ENCODE peak calls at places on chromosomes 13 and 19, in nine cellular contexts. One of them, this sample, is unnamed.

GRCh38 chr19:48770734-48771472 is 15.6 kb downstream of the FGF21 start:
- DNase-seq in adrenal gland: no peak
- DNase-seq in spleen: no peak
- DNase-seq in A549: no peak
- DNase-seq in K562: no peak
- DNase-seq in prostate gland: no peak
- DNase-seq in uterus: no peak
- DNase-seq in suprapubic skin: no peak
- DNase-seq in IMR-90: no peak
- DNase-seq in this sample: no peak

GRCh38 chr19:33677745-33678426 is 56.1 kb downstream of the CHST8 start:
- DNase-seq in adrenal gland: no peak
- DNase-seq in spleen: peak; percentile 27
- DNase-seq in A549: no peak
- DNase-seq in K562: peak; percentile 30
- DNase-seq in prostate gland: no peak
- DNase-seq in uterus: no peak
- DNase-seq in suprapubic skin: peak; percentile 38
- DNase-seq in IMR-90: no peak
- DNase-seq in this sample: no peak

GRCh38 chr13:81917829-81918228 is 1576.9 kb upstream of the SPRY2 start:
- DNase-seq in adrenal gland: no peak
- DNase-seq in spleen: no peak
- DNase-seq in A549: no peak
- DNase-seq in K562: no peak
- DNase-seq in prostate gland: no peak
- DNase-seq in uterus: no peak
- DNase-seq in suprapubic skin: no peak
- DNase-seq in IMR-90: no peak
- DNase-seq in this sample: no peak

GRCh38 chr13:36163809-36164308 is 32.7 kb upstream of the DCLK1 start:
- DNase-seq in adrenal gland: peak; percentile 16
- DNase-seq in spleen: no peak
- DNase-seq in A549: no peak
- DNase-seq in K562: no peak
- DNase-seq in prostate gland: no peak
- DNase-seq in uterus: peak; percentile 33
- DNase-seq in suprapubic skin: no peak
- DNase-seq in IMR-90: peak; percentile 87
- DNase-seq in this sample: no peak

GRCh38 chr19:3554254-3555083 is 2.9 kb downstream of the MFSD12 start:
- DNase-seq in adrenal gland: no peak
- DNase-seq in spleen: peak; percentile 77
- DNase-seq in A549: no peak
- DNase-seq in K562: no peak
- DNase-seq in prostate gland: no peak
- DNase-seq in uterus: no peak
- DNase-seq in suprapubic skin: no peak
- DNase-seq in IMR-90: no peak
- DNase-seq in this sample: no peak

GRCh38 chr19:40088299-40089047 is 2.3 kb downstream of the ZNF780A start:
- DNase-seq in adrenal gland: no peak
- DNase-seq in spleen: no peak
- DNase-seq in A549: no peak
- DNase-seq in K562: no peak
- DNase-seq in prostate gland: no peak
- DNase-seq in uterus: no peak
- DNase-seq in suprapubic skin: no peak
- DNase-seq in IMR-90: no peak
- DNase-seq in this sample: no peak

GRCh38 chr19:14006766-14007562 is 844 bp upstream of the RFX1 start:
- DNase-seq in adrenal gland: peak; percentile 85
- DNase-seq in spleen: peak; percentile 96
- DNase-seq in A549: peak; percentile 36
- DNase-seq in K562: peak; percentile 80
- DNase-seq in prostate gland: no peak
- DNase-seq in uterus: no peak
- DNase-seq in suprapubic skin: peak; percentile 95
- DNase-seq in IMR-90: no peak
- DNase-seq in this sample: peak; percentile 68

GRCh38 chr13:96810104-96810503 is 184.2 kb downstream of the OXGR1 start:
- DNase-seq in adrenal gland: no peak
- DNase-seq in spleen: no peak
- DNase-seq in A549: no peak
- DNase-seq in K562: no peak
- DNase-seq in prostate gland: no peak
- DNase-seq in uterus: no peak
- DNase-seq in suprapubic skin: no peak
- DNase-seq in IMR-90: no peak
- DNase-seq in this sample: no peak

GRCh38 chr13:28655566-28655965 is 3.4 kb upstream of the POMP start:
- DNase-seq in adrenal gland: no peak
- DNase-seq in spleen: no peak
- DNase-seq in A549: no peak
- DNase-seq in K562: no peak
- DNase-seq in prostate gland: no peak
- DNase-seq in uterus: no peak
- DNase-seq in suprapubic skin: no peak
- DNase-seq in IMR-90: peak; percentile 80
- DNase-seq in this sample: no peak

GRCh38 chr13:104779311-104779710 is 1713.1 kb upstream of the SLC10A2 start:
- DNase-seq in adrenal gland: no peak
- DNase-seq in spleen: no peak
- DNase-seq in A549: no peak
- DNase-seq in K562: no peak
- DNase-seq in prostate gland: no peak
- DNase-seq in uterus: no peak
- DNase-seq in suprapubic skin: no peak
- DNase-seq in IMR-90: peak; percentile 64
- DNase-seq in this sample: no peak

GRCh38 chr19:6215701-6216235 is 64.0 kb downstream of the MLLT1 start:
- DNase-seq in adrenal gland: peak; percentile 8
- DNase-seq in spleen: peak; percentile 61
- DNase-seq in A549: no peak
- DNase-seq in K562: no peak
- DNase-seq in prostate gland: no peak
- DNase-seq in uterus: peak; percentile 21
- DNase-seq in suprapubic skin: no peak
- DNase-seq in IMR-90: no peak
- DNase-seq in this sample: no peak

GRCh38 chr19:17867087-17867486 is 4.7 kb upstream of the SLC5A5 start:
- DNase-seq in adrenal gland: no peak
- DNase-seq in spleen: no peak
- DNase-seq in A549: no peak
- DNase-seq in K562: no peak
- DNase-seq in prostate gland: no peak
- DNase-seq in uterus: no peak
- DNase-seq in suprapubic skin: no peak
- DNase-seq in IMR-90: no peak
- DNase-seq in this sample: no peak

GRCh38 chr13:102779426-102780159 is 6.0 kb upstream of the TEX30 start:
- DNase-seq in adrenal gland: no peak
- DNase-seq in spleen: no peak
- DNase-seq in A549: no peak
- DNase-seq in K562: no peak
- DNase-seq in prostate gland: no peak
- DNase-seq in uterus: no peak
- DNase-seq in suprapubic skin: no peak
- DNase-seq in IMR-90: no peak
- DNase-seq in this sample: no peak

GRCh38 chr13:85666356-85666755 is 132.9 kb downstream of the SLITRK6 start:
- DNase-seq in adrenal gland: no peak
- DNase-seq in spleen: no peak
- DNase-seq in A549: no peak
- DNase-seq in K562: no peak
- DNase-seq in prostate gland: no peak
- DNase-seq in uterus: no peak
- DNase-seq in suprapubic skin: no peak
- DNase-seq in IMR-90: no peak
- DNase-seq in this sample: no peak

GRCh38 chr13:73189365-73189764 is 130.6 kb downstream of the KLF5 start:
- DNase-seq in adrenal gland: no peak
- DNase-seq in spleen: no peak
- DNase-seq in A549: no peak
- DNase-seq in K562: no peak
- DNase-seq in prostate gland: peak; percentile 56
- DNase-seq in uterus: no peak
- DNase-seq in suprapubic skin: no peak
- DNase-seq in IMR-90: no peak
- DNase-seq in this sample: no peak

GRCh38 chr13:55560331-55560730 is 1580.4 kb upstream of the PRR20A start:
- DNase-seq in adrenal gland: no peak
- DNase-seq in spleen: no peak
- DNase-seq in A549: no peak
- DNase-seq in K562: no peak
- DNase-seq in prostate gland: no peak
- DNase-seq in uterus: no peak
- DNase-seq in suprapubic skin: no peak
- DNase-seq in IMR-90: no peak
- DNase-seq in this sample: no peak

GRCh38 chr19:10742494-10742893 is 24.6 kb downstream of the DNM2 start:
- DNase-seq in adrenal gland: peak; percentile 61
- DNase-seq in spleen: no peak
- DNase-seq in A549: no peak
- DNase-seq in K562: no peak
- DNase-seq in prostate gland: no peak
- DNase-seq in uterus: no peak
- DNase-seq in suprapubic skin: no peak
- DNase-seq in IMR-90: no peak
- DNase-seq in this sample: no peak
- TF ChIP-seq POLR2A in adrenal gland: no peak
- TF ChIP-seq POLR2A in spleen: no peak
- TF ChIP-seq POLR2A in A549: no peak
- TF ChIP-seq POLR2A in K562: no peak
- TF ChIP-seq POLR2A in prostate gland: no peak
- TF ChIP-seq POLR2A in uterus: no peak
- TF ChIP-seq POLR2A in suprapubic skin: no peak
- TF ChIP-seq POLR2A in IMR-90: no peak
- TF ChIP-seq POLR2A in this sample: no peak

GRCh38 chr19:1237754-1238372 is at the start of gene CBARP:
- DNase-seq in adrenal gland: no peak
- DNase-seq in spleen: no peak
- DNase-seq in A549: no peak
- DNase-seq in K562: peak; percentile 79
- DNase-seq in prostate gland: peak; percentile 15
- DNase-seq in uterus: peak; percentile 44
- DNase-seq in suprapubic skin: no peak
- DNase-seq in IMR-90: no peak
- DNase-seq in this sample: no peak
- TF ChIP-seq POLR2A in adrenal gland: peak; percentile 45
- TF ChIP-seq POLR2A in spleen: no peak
- TF ChIP-seq POLR2A in A549: no peak
- TF ChIP-seq POLR2A in K562: no peak
- TF ChIP-seq POLR2A in prostate gland: no peak
- TF ChIP-seq POLR2A in uterus: no peak
- TF ChIP-seq POLR2A in suprapubic skin: no peak
- TF ChIP-seq POLR2A in IMR-90: peak; percentile 69
- TF ChIP-seq POLR2A in this sample: no peak

GRCh38 chr19:20565321-20566018 is at the start of gene ZNF737:
- DNase-seq in adrenal gland: peak; percentile 99
- DNase-seq in spleen: peak; percentile 93
- DNase-seq in A549: peak; percentile 0
- DNase-seq in K562: peak; percentile 6
- DNase-seq in prostate gland: peak; percentile 95
- DNase-seq in uterus: peak; percentile 96
- DNase-seq in suprapubic skin: peak; percentile 95
- DNase-seq in IMR-90: peak; percentile 91
- DNase-seq in this sample: peak; percentile 12
- TF ChIP-seq POLR2A in adrenal gland: peak; percentile 80
- TF ChIP-seq POLR2A in spleen: no peak
- TF ChIP-seq POLR2A in A549: no peak
- TF ChIP-seq POLR2A in K562: no peak
- TF ChIP-seq POLR2A in prostate gland: peak; percentile 51
- TF ChIP-seq POLR2A in uterus: peak; percentile 48
- TF ChIP-seq POLR2A in suprapubic skin: no peak
- TF ChIP-seq POLR2A in IMR-90: no peak
- TF ChIP-seq POLR2A in this sample: no peak

GRCh38 chr19:54448037-54448773 is 794 bp upstream of the LENG8 start:
- DNase-seq in adrenal gland: peak; percentile 73
- DNase-seq in spleen: peak; percentile 87
- DNase-seq in A549: peak; percentile 71
- DNase-seq in K562: peak; percentile 69
- DNase-seq in prostate gland: peak; percentile 34
- DNase-seq in uterus: peak; percentile 53
- DNase-seq in suprapubic skin: peak; percentile 85
- DNase-seq in IMR-90: peak; percentile 68
- DNase-seq in this sample: no peak
- TF ChIP-seq POLR2A in adrenal gland: no peak
- TF ChIP-seq POLR2A in spleen: no peak
- TF ChIP-seq POLR2A in A549: no peak
- TF ChIP-seq POLR2A in K562: no peak
- TF ChIP-seq POLR2A in prostate gland: no peak
- TF ChIP-seq POLR2A in uterus: no peak
- TF ChIP-seq POLR2A in suprapubic skin: no peak
- TF ChIP-seq POLR2A in IMR-90: no peak
- TF ChIP-seq POLR2A in this sample: peak; percentile 27

This sample was measured in H54.